ENCODE peak calls at places on chromosomes 4 and X, in ten cellular contexts. One of them, this sample, is unnamed.

GRCh38 chr4:26330186-26330787 is 9.5 kb downstream of the RBPJ start:
- DNase-seq in cardiac muscle cell: peak; percentile 67
- DNase-seq in A673: peak; percentile 68
- DNase-seq in HCT116: peak; percentile 53
- DNase-seq in GM23338: peak; percentile 83
- DNase-seq in tibial artery: no peak
- DNase-seq in ovary: no peak
- DNase-seq in PC-3: peak; percentile 75
- DNase-seq in heart left ventricle: no peak
- DNase-seq in psoas muscle: no peak
- DNase-seq in this sample: peak; percentile 38

GRCh38 chr4:73068496-73069337 is 799 bp downstream of the COX18 start:
- DNase-seq in cardiac muscle cell: peak; percentile 44
- DNase-seq in A673: peak; percentile 8
- DNase-seq in HCT116: no peak
- DNase-seq in GM23338: peak; percentile 22
- DNase-seq in tibial artery: no peak
- DNase-seq in ovary: no peak
- DNase-seq in PC-3: peak; percentile 43
- DNase-seq in heart left ventricle: no peak
- DNase-seq in psoas muscle: no peak
- DNase-seq in this sample: peak; percentile 6

GRCh38 chr4:77669911-77670590 is 64.4 kb downstream of the CXCL13 start:
- DNase-seq in cardiac muscle cell: peak; percentile 4
- DNase-seq in A673: no peak
- DNase-seq in HCT116: no peak
- DNase-seq in GM23338: no peak
- DNase-seq in tibial artery: no peak
- DNase-seq in ovary: no peak
- DNase-seq in PC-3: no peak
- DNase-seq in heart left ventricle: no peak
- DNase-seq in psoas muscle: no peak
- DNase-seq in this sample: no peak

GRCh38 chr4:28479666-28480065 is 1619.0 kb downstream of the STIM2 start:
- DNase-seq in cardiac muscle cell: no peak
- DNase-seq in A673: no peak
- DNase-seq in HCT116: no peak
- DNase-seq in GM23338: peak; percentile 38
- DNase-seq in tibial artery: no peak
- DNase-seq in ovary: no peak
- DNase-seq in PC-3: no peak
- DNase-seq in heart left ventricle: no peak
- DNase-seq in psoas muscle: no peak
- DNase-seq in this sample: no peak

GRCh38 chrX:69759921-69760625 is 144.2 kb downstream of the EDA start:
- DNase-seq in cardiac muscle cell: no peak
- DNase-seq in A673: no peak
- DNase-seq in HCT116: no peak
- DNase-seq in GM23338: no peak
- DNase-seq in tibial artery: no peak
- DNase-seq in ovary: no peak
- DNase-seq in PC-3: no peak
- DNase-seq in heart left ventricle: no peak
- DNase-seq in psoas muscle: no peak
- DNase-seq in this sample: no peak

GRCh38 chr4:119841361-119841760 is 212.8 kb upstream of the PDE5A start:
- DNase-seq in cardiac muscle cell: no peak
- DNase-seq in A673: no peak
- DNase-seq in HCT116: no peak
- DNase-seq in GM23338: no peak
- DNase-seq in tibial artery: no peak
- DNase-seq in ovary: no peak
- DNase-seq in PC-3: peak; percentile 9
- DNase-seq in heart left ventricle: no peak
- DNase-seq in psoas muscle: no peak
- DNase-seq in this sample: no peak

GRCh38 chr4:58163172-58163571 is 1053.0 kb upstream of the IGFBP7 start:
- DNase-seq in cardiac muscle cell: no peak
- DNase-seq in A673: no peak
- DNase-seq in HCT116: no peak
- DNase-seq in GM23338: no peak
- DNase-seq in tibial artery: peak; percentile 47
- DNase-seq in ovary: no peak
- DNase-seq in PC-3: no peak
- DNase-seq in heart left ventricle: no peak
- DNase-seq in psoas muscle: no peak
- DNase-seq in this sample: no peak

GRCh38 chrX:47143894-47144625 is 442 bp downstream of the NDUFB11 start:
- DNase-seq in cardiac muscle cell: peak; percentile 44
- DNase-seq in A673: no peak
- DNase-seq in HCT116: no peak
- DNase-seq in GM23338: peak; percentile 59
- DNase-seq in tibial artery: no peak
- DNase-seq in ovary: peak; percentile 61
- DNase-seq in PC-3: no peak
- DNase-seq in heart left ventricle: peak; percentile 55
- DNase-seq in psoas muscle: peak; percentile 42
- DNase-seq in this sample: peak; percentile 55

DNA sequence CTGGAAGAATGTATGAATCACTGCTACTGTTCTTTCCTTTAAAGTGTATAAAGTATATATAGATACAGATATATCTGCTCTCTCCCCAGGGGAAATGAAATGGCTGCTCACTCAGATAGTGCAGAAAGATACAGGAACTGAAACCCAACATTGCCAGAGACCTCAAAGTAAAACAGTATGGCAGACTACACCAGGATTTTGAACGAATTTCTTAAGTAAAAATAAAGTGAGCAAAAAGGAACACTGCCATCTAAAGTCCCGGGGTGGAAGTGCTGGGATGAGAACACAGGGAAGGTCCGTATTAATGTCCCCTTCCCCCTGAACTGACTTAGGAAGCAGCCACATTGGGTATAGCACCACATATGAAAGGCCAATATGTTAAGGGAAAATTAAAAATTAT is 93.4 kb downstream of the TMA16 start:
- DNase-seq in cardiac muscle cell: no peak
- DNase-seq in A673: peak; percentile 18
- DNase-seq in HCT116: no peak
- DNase-seq in GM23338: peak; percentile 51
- DNase-seq in tibial artery: no peak
- DNase-seq in ovary: no peak
- DNase-seq in PC-3: peak; percentile 18
- DNase-seq in heart left ventricle: no peak
- DNase-seq in psoas muscle: no peak
- DNase-seq in this sample: no peak
- H3K27ac ChIP-seq in cardiac muscle cell: no peak overlapping the region
- H3K27ac ChIP-seq in A673: no peak overlapping the region
- H3K27ac ChIP-seq in HCT116: no peak overlapping the region
- H3K27ac ChIP-seq in GM23338: no peak overlapping the region
- H3K27ac ChIP-seq in tibial artery: no peak overlapping the region
- H3K27ac ChIP-seq in ovary: no peak overlapping the region
- H3K27ac ChIP-seq in PC-3: no peak overlapping the region
- H3K27ac ChIP-seq in heart left ventricle: no peak overlapping the region
- H3K27ac ChIP-seq in psoas muscle: no peak overlapping the region
- H3K27ac ChIP-seq in this sample: no peak overlapping the region

GRCh38 chr4:94365304-94365703 is 22.7 kb upstream of the HPGDS start:
- DNase-seq in cardiac muscle cell: no peak
- DNase-seq in A673: no peak
- DNase-seq in HCT116: no peak
- DNase-seq in GM23338: no peak
- DNase-seq in tibial artery: no peak
- DNase-seq in ovary: no peak
- DNase-seq in PC-3: peak; percentile 62
- DNase-seq in heart left ventricle: no peak
- DNase-seq in psoas muscle: no peak
- DNase-seq in this sample: no peak
- TF ChIP-seq CTCF in cardiac muscle cell: no peak
- TF ChIP-seq CTCF in A673: no peak
- TF ChIP-seq CTCF in HCT116: no peak
- TF ChIP-seq CTCF in GM23338: no peak
- TF ChIP-seq CTCF in tibial artery: no peak
- TF ChIP-seq CTCF in ovary: no peak
- TF ChIP-seq CTCF in PC-3: no peak
- TF ChIP-seq CTCF in heart left ventricle: no peak
- TF ChIP-seq CTCF in psoas muscle: no peak
- TF ChIP-seq CTCF in this sample: no peak

GRCh38 chrX:16970977-16971376 is 24.5 kb downstream of the REPS2 start:
- DNase-seq in cardiac muscle cell: peak; percentile 78
- DNase-seq in A673: no peak
- DNase-seq in HCT116: no peak
- DNase-seq in GM23338: no peak
- DNase-seq in tibial artery: no peak
- DNase-seq in ovary: no peak
- DNase-seq in PC-3: peak; percentile 17
- DNase-seq in heart left ventricle: no peak
- DNase-seq in psoas muscle: no peak
- DNase-seq in this sample: no peak
- H3K27ac ChIP-seq in cardiac muscle cell: no peak overlapping the region
- H3K27ac ChIP-seq in A673: no peak overlapping the region
- H3K27ac ChIP-seq in HCT116: no peak overlapping the region
- H3K27ac ChIP-seq in GM23338: no peak overlapping the region
- H3K27ac ChIP-seq in tibial artery: no peak overlapping the region
- H3K27ac ChIP-seq in ovary: no peak overlapping the region
- H3K27ac ChIP-seq in PC-3: no peak overlapping the region
- H3K27ac ChIP-seq in heart left ventricle: no peak overlapping the region
- H3K27ac ChIP-seq in psoas muscle: no peak overlapping the region
- H3K27ac ChIP-seq in this sample: no peak overlapping the region

GRCh38 chr4:81754169-81754568 is 282.5 kb upstream of the RASGEF1B start:
- DNase-seq in cardiac muscle cell: peak; percentile 4
- DNase-seq in A673: no peak
- DNase-seq in HCT116: no peak
- DNase-seq in GM23338: no peak
- DNase-seq in tibial artery: no peak
- DNase-seq in ovary: no peak
- DNase-seq in PC-3: peak; percentile 2
- DNase-seq in heart left ventricle: no peak
- DNase-seq in psoas muscle: no peak
- DNase-seq in this sample: no peak

GRCh38 chr4:81756042-81756441 is 284.3 kb upstream of the RASGEF1B start:
- DNase-seq in cardiac muscle cell: no peak
- DNase-seq in A673: no peak
- DNase-seq in HCT116: no peak
- DNase-seq in GM23338: no peak
- DNase-seq in tibial artery: no peak
- DNase-seq in ovary: no peak
- DNase-seq in PC-3: no peak
- DNase-seq in heart left ventricle: no peak
- DNase-seq in psoas muscle: no peak
- DNase-seq in this sample: no peak

GRCh38 chr4:81756973-81757372 is 285.3 kb upstream of the RASGEF1B start:
- DNase-seq in cardiac muscle cell: no peak
- DNase-seq in A673: no peak
- DNase-seq in HCT116: no peak
- DNase-seq in GM23338: no peak
- DNase-seq in tibial artery: no peak
- DNase-seq in ovary: no peak
- DNase-seq in PC-3: no peak
- DNase-seq in heart left ventricle: no peak
- DNase-seq in psoas muscle: no peak
- DNase-seq in this sample: no peak

GRCh38 chr4:81758865-81759264 is 287.2 kb upstream of the RASGEF1B start:
- DNase-seq in cardiac muscle cell: no peak
- DNase-seq in A673: no peak
- DNase-seq in HCT116: no peak
- DNase-seq in GM23338: no peak
- DNase-seq in tibial artery: no peak
- DNase-seq in ovary: no peak
- DNase-seq in PC-3: no peak
- DNase-seq in heart left ventricle: no peak
- DNase-seq in psoas muscle: no peak
- DNase-seq in this sample: no peak

GRCh38 chr4:81757706-81758105 is 286.0 kb upstream of the RASGEF1B start:
- DNase-seq in cardiac muscle cell: peak; percentile 54
- DNase-seq in A673: no peak
- DNase-seq in HCT116: no peak
- DNase-seq in GM23338: peak; percentile 10
- DNase-seq in tibial artery: peak; percentile 22
- DNase-seq in ovary: no peak
- DNase-seq in PC-3: no peak
- DNase-seq in heart left ventricle: no peak
- DNase-seq in psoas muscle: no peak
- DNase-seq in this sample: no peak
- TF ChIP-seq CTCF in cardiac muscle cell: no peak
- TF ChIP-seq CTCF in A673: no peak
- TF ChIP-seq CTCF in HCT116: no peak
- TF ChIP-seq CTCF in GM23338: no peak
- TF ChIP-seq CTCF in tibial artery: no peak
- TF ChIP-seq CTCF in ovary: no peak
- TF ChIP-seq CTCF in PC-3: no peak
- TF ChIP-seq CTCF in heart left ventricle: no peak
- TF ChIP-seq CTCF in psoas muscle: no peak
- TF ChIP-seq CTCF in this sample: no peak

DNA sequence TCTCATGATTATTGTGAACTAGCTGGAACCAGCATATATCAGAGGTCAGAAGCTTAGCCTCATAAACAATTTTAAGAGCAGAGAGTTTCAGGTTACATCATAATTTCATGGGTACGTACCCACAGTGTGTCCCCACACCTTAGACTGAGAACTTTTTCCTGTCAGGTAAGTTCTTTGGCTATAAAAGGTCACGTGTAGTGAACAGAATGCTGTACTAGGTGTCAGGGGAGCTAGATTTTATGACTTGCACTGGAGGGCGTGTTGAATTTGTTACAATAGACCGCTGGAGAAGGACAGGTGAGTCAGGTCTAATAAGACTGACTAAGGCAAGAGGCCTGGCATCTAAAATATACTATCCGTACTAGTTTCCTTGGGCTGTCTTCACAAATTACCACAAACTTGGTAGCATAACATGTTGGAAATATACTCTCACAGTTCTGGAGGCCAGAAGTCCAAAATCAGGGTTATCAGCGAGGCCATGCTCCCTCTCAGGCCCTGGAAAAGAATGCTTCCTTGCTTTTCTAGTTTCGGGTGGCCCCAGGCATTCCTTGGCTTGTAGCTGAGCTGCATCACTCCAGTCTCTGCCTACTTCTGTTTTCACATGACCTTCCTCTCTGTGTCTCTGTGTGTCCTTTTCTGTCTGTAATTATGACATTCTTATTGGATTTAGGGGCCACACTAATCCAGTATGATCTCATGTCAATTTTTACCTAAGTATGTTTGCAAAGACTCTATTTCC is 512.0 kb upstream of the NR3C2 start:
- DNase-seq in cardiac muscle cell: no peak
- DNase-seq in A673: no peak
- DNase-seq in HCT116: no peak
- DNase-seq in GM23338: peak; percentile 14
- DNase-seq in tibial artery: no peak
- DNase-seq in ovary: no peak
- DNase-seq in PC-3: peak; percentile 76
- DNase-seq in heart left ventricle: no peak
- DNase-seq in psoas muscle: no peak
- DNase-seq in this sample: peak; percentile 5
- H3K27ac ChIP-seq in cardiac muscle cell: no peak overlapping the region
- H3K27ac ChIP-seq in A673: no peak overlapping the region
- H3K27ac ChIP-seq in HCT116: no peak overlapping the region
- H3K27ac ChIP-seq in GM23338: no peak overlapping the region
- H3K27ac ChIP-seq in tibial artery: no peak overlapping the region
- H3K27ac ChIP-seq in ovary: no peak overlapping the region
- H3K27ac ChIP-seq in PC-3: peak overlapping the region; percentile 73
- H3K27ac ChIP-seq in heart left ventricle: no peak overlapping the region
- H3K27ac ChIP-seq in psoas muscle: no peak overlapping the region
- H3K27ac ChIP-seq in this sample: no peak overlapping the region

GRCh38 chr4:168622600-168622999 is 125.7 kb downstream of the PALLD start:
- DNase-seq in cardiac muscle cell: no peak
- DNase-seq in A673: no peak
- DNase-seq in HCT116: no peak
- DNase-seq in GM23338: no peak
- DNase-seq in tibial artery: no peak
- DNase-seq in ovary: no peak
- DNase-seq in PC-3: no peak
- DNase-seq in heart left ventricle: no peak
- DNase-seq in psoas muscle: no peak
- DNase-seq in this sample: no peak
- TF ChIP-seq CTCF in cardiac muscle cell: no peak
- TF ChIP-seq CTCF in A673: no peak
- TF ChIP-seq CTCF in HCT116: no peak
- TF ChIP-seq CTCF in GM23338: no peak
- TF ChIP-seq CTCF in tibial artery: no peak
- TF ChIP-seq CTCF in ovary: no peak
- TF ChIP-seq CTCF in PC-3: no peak
- TF ChIP-seq CTCF in heart left ventricle: no peak
- TF ChIP-seq CTCF in psoas muscle: no peak
- TF ChIP-seq CTCF in this sample: no peak

This sample was measured in RWPE1.